ENCODE peak calls at places on chromosome 14, in five cellular contexts. Q is nephron progenitor cell, N is WTC11, A is body of pancreas, U is HFF-Myc. C is an unnamed sample.

GRCh38 chr14:101588990-101589389 is 27.7 kb downstream of the DIO3 start:
- DNase-seq in U (no peak), N (no peak), Q (no peak), A (no peak), C (no peak)

GRCh38 chr14:72792051-72792788 is 101.7 kb downstream of the DPF3 start:
- DNase-seq in N (no peak), Q (no peak), A (peak; percentile 16), U (no peak), C (no peak)

GRCh38 chr14:101120636-101121398 is 217.3 kb upstream of the RTL1 start:
- DNase-seq in N (no peak), Q (no peak), A (no peak), U (no peak), C (no peak)

GRCh38 chr14:73958591-73958990 is 8.5 kb downstream of the COQ6 start:
- DNase-seq in N (no peak), A (no peak), Q (no peak), U (no peak), C (no peak)

GRCh38 chr14:62162998-62163589 is 400.9 kb downstream of the SNAPC1 start:
- DNase-seq in U (peak; percentile 7), A (peak; percentile 25), N (peak; percentile 21), Q (peak; percentile 28), C (peak; percentile 36)

GRCh38 chr14:28542040-28542439 is 224.5 kb upstream of the FOXG1 start:
- DNase-seq in Q (no peak), N (no peak), A (no peak), U (no peak), C (no peak)

GRCh38 chr14:50836515-50836914 is 5.6 kb upstream of the NIN start:
- DNase-seq in N (no peak), A (no peak), Q (no peak), U (no peak), C (no peak)

GRCh38 chr14:34064349-34064748 is 113.5 kb upstream of the EGLN3 start:
- DNase-seq in A (peak; percentile 17), N (no peak), U (no peak), Q (no peak), C (no peak)

GRCh38 chr14:36647827-36648753 is 13.6 kb upstream of the PAX9 start:
- DNase-seq in A (peak; percentile 45), N (peak; percentile 70), Q (peak; percentile 75), U (no peak), C (peak; percentile 26)

GRCh38 chr14:92783813-92784431 is 10.2 kb upstream of the GOLGA5 start:
- DNase-seq in N (no peak), U (peak; percentile 55), Q (no peak), A (peak; percentile 40), C (peak; percentile 51)

GRCh38 chr14:92787554-92787953 is 6.6 kb upstream of the GOLGA5 start:
- DNase-seq in U (no peak), Q (no peak), A (no peak), N (no peak), C (no peak)

GRCh38 chr14:92789457-92790089 is 4.5 kb upstream of the GOLGA5 start:
- DNase-seq in Q (no peak), A (no peak), N (no peak), U (no peak), C (no peak)

GRCh38 chr14:92786427-92786756 is 7.7 kb upstream of the GOLGA5 start:
- DNase-seq in U (no peak), A (no peak), Q (no peak), N (no peak), C (no peak)

GRCh38 chr14:92785601-92786426 is 8.3 kb upstream of the GOLGA5 start:
- DNase-seq in N (no peak), U (peak; percentile 59), Q (no peak), A (peak; percentile 76), C (no peak)
- TF ChIP-seq CTCF in N (no peak), U (peak; percentile 19), Q (no peak), A (no peak), C (no peak)

GRCh38 chr14:52015411-52016030 is 26.2 kb downstream of the RTRAF start:
- DNase-seq in A (peak; percentile 65), Q (peak; percentile 17), U (no peak), N (peak; percentile 55), C (no peak)
- TF ChIP-seq CTCF in A (no peak), Q (no peak), U (peak; percentile 56), N (no peak), C (peak; percentile 7)

GRCh38 chr14:69528143-69528542 is 43.6 kb downstream of the PLEKHD1 start:
- DNase-seq in U (no peak), N (no peak), A (no peak), Q (no peak), C (no peak)

GRCh38 chr14:69531135-69531534 is 43.5 kb downstream of the CCDC177 start:
- DNase-seq in A (no peak), Q (no peak), U (no peak), N (no peak), C (no peak)

GRCh38 chr14:69527635-69528034 is 43.1 kb downstream of the PLEKHD1 start:
- DNase-seq in Q (no peak), U (no peak), A (no peak), N (no peak), C (no peak)

GRCh38 chr14:69528930-69529329 is 44.4 kb downstream of the PLEKHD1 start:
- DNase-seq in A (no peak), Q (no peak), U (no peak), N (no peak), C (no peak)

GRCh38 chr14:69529563-69529962 is 45.0 kb downstream of the PLEKHD1 start:
- DNase-seq in U (no peak), A (no peak), N (no peak), Q (no peak), C (no peak)
- TF ChIP-seq CTCF in U (no peak), A (no peak), N (no peak), Q (no peak), C (no peak)

DNA sequence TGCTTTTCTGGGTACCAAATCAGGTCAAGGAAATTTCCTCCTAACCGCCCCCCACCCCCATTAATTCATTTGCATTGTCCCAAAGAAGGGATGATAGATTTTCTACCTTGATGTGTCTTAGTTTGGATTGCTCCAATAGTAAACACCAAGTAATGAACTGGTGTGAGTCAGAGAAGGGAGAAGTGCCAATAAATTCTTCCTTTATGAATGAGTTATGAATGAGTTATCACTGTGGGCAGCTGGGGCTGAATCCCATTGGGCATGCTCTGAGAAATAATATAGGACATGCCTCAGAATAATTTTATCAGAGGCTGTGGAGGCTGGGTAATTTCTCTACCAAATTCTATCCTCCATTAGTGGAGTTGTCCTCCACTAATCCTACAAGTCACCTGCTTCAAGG is 277.9 kb upstream of the FLRT2 start:
- DNase-seq in A (no peak), U (peak; percentile 9), N (no peak), Q (no peak), C (no peak)
- TF ChIP-seq CTCF in A (no peak), U (no peak), N (no peak), Q (no peak), C (no peak)

DNA sequence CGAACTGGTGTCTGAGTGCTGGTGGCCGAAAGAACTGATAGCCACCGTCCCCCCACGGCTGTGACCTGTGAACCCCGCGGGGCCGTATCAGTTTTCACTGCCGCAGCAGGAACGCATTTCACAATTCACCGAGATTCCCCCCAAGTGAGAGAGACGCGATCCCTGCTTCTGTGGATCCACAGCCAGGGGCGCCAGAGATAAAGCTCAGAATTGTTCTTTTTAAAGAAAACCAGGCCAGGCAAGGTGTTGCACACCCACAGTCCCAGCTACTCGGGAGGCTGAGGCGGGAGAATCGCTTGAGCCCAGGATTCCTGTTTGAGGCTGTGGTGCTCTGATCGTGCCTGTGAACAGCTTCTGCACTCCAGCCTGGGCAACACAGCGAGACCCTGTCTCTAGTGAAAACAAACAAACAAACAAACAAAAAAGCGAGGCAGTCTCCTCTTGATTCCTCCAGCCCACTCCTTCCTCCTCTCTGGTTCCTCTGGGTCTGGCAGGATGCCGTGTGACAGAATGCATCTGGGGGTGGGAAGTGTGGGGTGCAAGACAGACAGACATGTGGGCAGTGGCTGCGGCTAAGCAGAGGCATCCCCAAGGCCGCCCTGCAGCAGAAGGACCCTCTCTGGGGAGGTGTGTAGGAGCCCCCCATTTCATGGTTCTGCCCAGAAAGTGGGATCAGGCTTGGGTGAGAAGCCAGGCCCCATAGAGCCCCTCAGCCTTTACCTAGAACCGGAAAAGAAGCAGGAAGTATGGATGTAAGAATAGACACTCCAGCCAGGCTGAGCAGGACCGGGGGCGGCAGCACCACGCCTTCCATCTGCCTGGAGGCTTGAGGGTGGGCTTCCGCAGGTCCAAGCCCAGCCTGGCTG is 39.2 kb upstream of the PPP1R13B start:
- DNase-seq in U (no peak), A (no peak), N (peak; percentile 53), Q (peak; percentile 63), C (no peak)
- TF ChIP-seq CTCF in U (no peak), A (no peak), N (no peak), Q (peak; percentile 30), C (no peak)

DNA sequence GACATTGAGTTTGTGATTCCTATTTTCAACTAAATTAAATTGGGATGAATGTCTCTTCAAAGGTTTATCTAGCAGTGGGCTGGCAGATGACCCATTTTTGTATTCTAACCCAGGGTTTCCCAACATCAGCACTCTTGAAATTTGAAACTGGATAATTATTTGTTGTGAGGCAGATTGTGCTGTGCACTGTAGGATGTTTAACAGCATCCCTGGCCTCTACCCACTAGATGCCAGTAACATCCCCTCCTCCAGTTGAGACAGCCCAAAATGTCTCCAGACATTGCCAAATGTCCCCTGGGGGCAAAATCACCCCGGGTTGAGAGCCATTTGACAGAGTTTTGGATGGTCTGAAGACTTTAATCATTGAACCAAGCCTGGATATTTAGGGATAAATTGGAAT is 11.1 kb downstream of the DAAM1 start:
- DNase-seq in A (no peak), U (no peak), Q (no peak), N (no peak), C (no peak)
- TF ChIP-seq CTCF in A (no peak), U (no peak), Q (no peak), N (no peak), C (no peak)

GRCh38 chr14:64465856-64466554 is 706 bp downstream of the AKAP5 start:
- DNase-seq in A (peak; percentile 30), N (peak; percentile 36), Q (peak; percentile 35), U (no peak), C (no peak)
- TF ChIP-seq CTCF in A (no peak), N (no peak), Q (no peak), U (peak; percentile 32), C (no peak)

GRCh38 chr14:105941226-105942166 is 415.1 kb downstream of the TMEM121 start:
- DNase-seq in Q (no peak), U (no peak), A (no peak), N (no peak), C (no peak)

GRCh38 chr14:105947599-105947998 is 421.2 kb downstream of the TMEM121 start:
- DNase-seq in U (no peak), Q (no peak), A (no peak), N (no peak), C (no peak)

GRCh38 chr14:105943973-105944602 is 417.7 kb downstream of the TMEM121 start:
- DNase-seq in N (no peak), Q (no peak), U (no peak), A (peak; percentile 27), C (no peak)

GRCh38 chr14:105944632-105945610 is 418.5 kb downstream of the TMEM121 start:
- DNase-seq in A (peak; percentile 79), Q (no peak), N (no peak), U (no peak), C (peak; percentile 53)

GRCh38 chr14:105945891-105946290 is 419.5 kb downstream of the TMEM121 start:
- DNase-seq in A (peak; percentile 92), U (no peak), N (no peak), Q (no peak), C (no peak)
- TF ChIP-seq CTCF in A (peak; percentile 34), U (no peak), N (no peak), Q (no peak), C (peak; percentile 34)

C was measured in GM13977.